ENCODE peak calls at places on chromosomes 11 and 22, in ten cellular contexts. One of them, this sample, is unnamed.

GRCh38 chr22:45584121-45584570 is 81.5 kb downstream of the FBLN1 start:
- DNase-seq in RWPE1: no peak
- DNase-seq in IMR-90: peak
- DNase-seq in nephron progenitor cell: no peak
- DNase-seq in epithelial cell of proximal tubule: no peak
- DNase-seq in Calu3: no peak
- DNase-seq in heart right ventricle: no peak
- DNase-seq in mesothelial cell of epicardium: no peak
- DNase-seq in psoas muscle: no peak
- DNase-seq in endothelial cell: no peak
- DNase-seq in this sample: no peak

GRCh38 chr11:95508219-95508880 is 277.3 kb upstream of the SESN3 start:
- DNase-seq in RWPE1: no peak
- DNase-seq in IMR-90: no peak
- DNase-seq in nephron progenitor cell: no peak
- DNase-seq in epithelial cell of proximal tubule: no peak
- DNase-seq in Calu3: no peak
- DNase-seq in heart right ventricle: no peak
- DNase-seq in mesothelial cell of epicardium: no peak
- DNase-seq in psoas muscle: no peak
- DNase-seq in endothelial cell: no peak
- DNase-seq in this sample: no peak

GRCh38 chr11:22699388-22699787 is 33.0 kb downstream of the GAS2 start:
- DNase-seq in RWPE1: no peak
- DNase-seq in IMR-90: no peak
- DNase-seq in nephron progenitor cell: no peak
- DNase-seq in epithelial cell of proximal tubule: no peak
- DNase-seq in Calu3: no peak
- DNase-seq in heart right ventricle: no peak
- DNase-seq in mesothelial cell of epicardium: no peak
- DNase-seq in psoas muscle: no peak
- DNase-seq in endothelial cell: no peak
- DNase-seq in this sample: no peak

GRCh38 chr11:35550374-35551036 is 25.1 kb upstream of the PAMR1 start:
- DNase-seq in RWPE1: no peak
- DNase-seq in IMR-90: peak
- DNase-seq in nephron progenitor cell: no peak
- DNase-seq in epithelial cell of proximal tubule: no peak
- DNase-seq in Calu3: no peak
- DNase-seq in heart right ventricle: no peak
- DNase-seq in mesothelial cell of epicardium: no peak
- DNase-seq in psoas muscle: no peak
- DNase-seq in endothelial cell: no peak
- DNase-seq in this sample: no peak

GRCh38 chr11:101346591-101346990 is 217.0 kb upstream of the PGR start:
- DNase-seq in RWPE1: no peak
- DNase-seq in IMR-90: peak
- DNase-seq in nephron progenitor cell: no peak
- DNase-seq in epithelial cell of proximal tubule: no peak
- DNase-seq in Calu3: no peak
- DNase-seq in heart right ventricle: no peak
- DNase-seq in mesothelial cell of epicardium: no peak
- DNase-seq in psoas muscle: no peak
- DNase-seq in endothelial cell: no peak
- DNase-seq in this sample: no peak

GRCh38 chr22:41619979-41620645 is 731 bp downstream of the DESI1 start:
- DNase-seq in RWPE1: no peak
- DNase-seq in IMR-90: no peak
- DNase-seq in nephron progenitor cell: peak
- DNase-seq in epithelial cell of proximal tubule: no peak
- DNase-seq in Calu3: peak
- DNase-seq in heart right ventricle: peak
- DNase-seq in mesothelial cell of epicardium: peak
- DNase-seq in psoas muscle: peak
- DNase-seq in endothelial cell: peak
- DNase-seq in this sample: peak

GRCh38 chr11:78730267-78730824 is 155.7 kb upstream of the NARS2 start:
- DNase-seq in RWPE1: no peak
- DNase-seq in IMR-90: no peak
- DNase-seq in nephron progenitor cell: no peak
- DNase-seq in epithelial cell of proximal tubule: no peak
- DNase-seq in Calu3: no peak
- DNase-seq in heart right ventricle: no peak
- DNase-seq in mesothelial cell of epicardium: no peak
- DNase-seq in psoas muscle: no peak
- DNase-seq in endothelial cell: no peak
- DNase-seq in this sample: no peak

GRCh38 chr11:46391578-46392420 is at the start of gene CHRM4:
- DNase-seq in RWPE1: peak
- DNase-seq in IMR-90: peak
- DNase-seq in nephron progenitor cell: peak
- DNase-seq in epithelial cell of proximal tubule: no peak
- DNase-seq in Calu3: peak
- DNase-seq in heart right ventricle: no peak
- DNase-seq in mesothelial cell of epicardium: peak
- DNase-seq in psoas muscle: no peak
- DNase-seq in endothelial cell: peak
- DNase-seq in this sample: no peak

GRCh38 chr11:64003807-64004589 is 17.8 kb downstream of the OTUB1 start:
- DNase-seq in RWPE1: no peak
- DNase-seq in IMR-90: no peak
- DNase-seq in nephron progenitor cell: no peak
- DNase-seq in epithelial cell of proximal tubule: peak
- DNase-seq in Calu3: peak
- DNase-seq in heart right ventricle: no peak
- DNase-seq in mesothelial cell of epicardium: no peak
- DNase-seq in psoas muscle: no peak
- DNase-seq in endothelial cell: no peak
- DNase-seq in this sample: no peak

GRCh38 chr11:93198221-93198650 is 445 bp upstream of the SLC36A4 start:
- DNase-seq in RWPE1: no peak
- DNase-seq in IMR-90: peak
- DNase-seq in nephron progenitor cell: no peak
- DNase-seq in epithelial cell of proximal tubule: no peak
- DNase-seq in Calu3: no peak
- DNase-seq in heart right ventricle: no peak
- DNase-seq in mesothelial cell of epicardium: no peak
- DNase-seq in psoas muscle: no peak
- DNase-seq in endothelial cell: no peak
- DNase-seq in this sample: no peak

GRCh38 chr11:60803273-60803936 is 18.3 kb downstream of the MS4A10 start:
- DNase-seq in RWPE1: no peak
- DNase-seq in IMR-90: no peak
- DNase-seq in nephron progenitor cell: no peak
- DNase-seq in epithelial cell of proximal tubule: no peak
- DNase-seq in Calu3: no peak
- DNase-seq in heart right ventricle: no peak
- DNase-seq in mesothelial cell of epicardium: no peak
- DNase-seq in psoas muscle: no peak
- DNase-seq in endothelial cell: no peak
- DNase-seq in this sample: no peak

GRCh38 chr22:41231369-41231768 is 9.4 kb downstream of the CHADL start:
- DNase-seq in RWPE1: no peak
- DNase-seq in IMR-90: no peak
- DNase-seq in nephron progenitor cell: no peak
- DNase-seq in epithelial cell of proximal tubule: no peak
- DNase-seq in Calu3: no peak
- DNase-seq in heart right ventricle: no peak
- DNase-seq in mesothelial cell of epicardium: no peak
- DNase-seq in psoas muscle: no peak
- DNase-seq in endothelial cell: no peak
- DNase-seq in this sample: no peak

GRCh38 chr11:3123316-3123715 is 41.8 kb downstream of the OSBPL5 start:
- DNase-seq in RWPE1: peak
- DNase-seq in IMR-90: no peak
- DNase-seq in nephron progenitor cell: no peak
- DNase-seq in epithelial cell of proximal tubule: no peak
- DNase-seq in Calu3: no peak
- DNase-seq in heart right ventricle: peak
- DNase-seq in mesothelial cell of epicardium: no peak
- DNase-seq in psoas muscle: peak
- DNase-seq in endothelial cell: no peak
- DNase-seq in this sample: no peak

GRCh38 chr11:104256525-104256924 is 92.6 kb upstream of the PDGFD start:
- DNase-seq in RWPE1: peak
- DNase-seq in IMR-90: peak
- DNase-seq in nephron progenitor cell: no peak
- DNase-seq in epithelial cell of proximal tubule: no peak
- DNase-seq in Calu3: no peak
- DNase-seq in heart right ventricle: no peak
- DNase-seq in mesothelial cell of epicardium: no peak
- DNase-seq in psoas muscle: no peak
- DNase-seq in endothelial cell: no peak
- DNase-seq in this sample: no peak
- TF ChIP-seq CTCF in RWPE1: no peak
- TF ChIP-seq CTCF in IMR-90: peak
- TF ChIP-seq CTCF in nephron progenitor cell: no peak
- TF ChIP-seq CTCF in epithelial cell of proximal tubule: peak
- TF ChIP-seq CTCF in Calu3: no peak
- TF ChIP-seq CTCF in heart right ventricle: peak
- TF ChIP-seq CTCF in mesothelial cell of epicardium: no peak
- TF ChIP-seq CTCF in psoas muscle: peak
- TF ChIP-seq CTCF in endothelial cell: no peak
- TF ChIP-seq CTCF in this sample: no peak

DNA sequence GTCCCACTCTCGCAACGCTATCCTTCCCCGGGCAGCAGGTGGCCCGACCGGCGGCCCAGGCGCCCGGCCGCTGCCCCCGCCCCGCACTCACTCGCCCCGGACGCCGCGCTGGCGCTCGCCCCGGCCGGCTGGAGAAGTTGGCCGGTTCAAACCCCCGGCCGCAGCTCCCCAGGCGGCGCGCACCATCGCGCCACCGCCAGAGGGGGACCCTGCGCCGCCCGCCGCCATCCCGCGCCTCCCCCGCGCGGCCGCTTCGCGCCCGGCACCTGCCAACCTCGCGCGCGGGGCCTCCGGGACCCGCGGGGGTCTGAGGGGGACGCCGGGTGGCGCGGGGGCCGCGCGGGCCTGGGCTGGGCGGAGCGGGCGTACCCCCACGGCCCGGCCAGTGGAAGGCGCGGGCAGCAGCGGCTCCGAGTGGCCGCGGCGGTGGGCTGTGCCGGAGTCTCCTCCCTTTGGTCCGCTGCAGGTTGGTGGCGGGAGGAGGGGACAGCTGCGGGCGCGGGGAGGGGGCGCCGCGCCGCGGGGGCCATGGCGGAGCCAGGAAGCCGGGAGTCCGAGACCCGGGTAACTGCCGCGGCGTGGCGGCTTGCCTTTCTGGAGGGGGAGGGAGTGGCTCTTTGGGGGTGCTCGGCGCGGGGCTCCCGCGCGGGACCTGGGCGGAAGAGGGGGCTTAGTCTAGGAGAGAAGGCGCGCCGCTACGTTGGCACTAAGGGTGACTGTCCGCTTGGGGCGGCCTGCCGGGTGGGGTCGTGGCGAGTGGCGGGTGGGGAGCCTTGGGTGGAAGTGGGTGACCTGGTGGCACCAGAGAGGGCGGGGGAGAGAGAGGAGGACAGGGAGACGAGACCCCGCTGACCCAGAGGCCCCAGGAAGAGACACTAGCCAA is at the start of the genes MPST and TST:
- DNase-seq in RWPE1: peak
- DNase-seq in IMR-90: peak
- DNase-seq in nephron progenitor cell: peak
- DNase-seq in epithelial cell of proximal tubule: no peak
- DNase-seq in Calu3: peak
- DNase-seq in heart right ventricle: peak
- DNase-seq in mesothelial cell of epicardium: peak
- DNase-seq in psoas muscle: peak
- DNase-seq in endothelial cell: peak
- DNase-seq in this sample: peak
- TF ChIP-seq CTCF in RWPE1: no peak
- TF ChIP-seq CTCF in IMR-90: peak
- TF ChIP-seq CTCF in nephron progenitor cell: no peak
- TF ChIP-seq CTCF in epithelial cell of proximal tubule: no peak
- TF ChIP-seq CTCF in Calu3: peak
- TF ChIP-seq CTCF in heart right ventricle: peak
- TF ChIP-seq CTCF in mesothelial cell of epicardium: no peak
- TF ChIP-seq CTCF in psoas muscle: peak
- TF ChIP-seq CTCF in endothelial cell: no peak
- TF ChIP-seq CTCF in this sample: no peak

GRCh38 chr22:48781391-48781790 is 1046.3 kb downstream of the BRD1 start:
- DNase-seq in RWPE1: no peak
- DNase-seq in IMR-90: no peak
- DNase-seq in nephron progenitor cell: no peak
- DNase-seq in epithelial cell of proximal tubule: no peak
- DNase-seq in Calu3: no peak
- DNase-seq in heart right ventricle: no peak
- DNase-seq in mesothelial cell of epicardium: no peak
- DNase-seq in psoas muscle: no peak
- DNase-seq in endothelial cell: no peak
- DNase-seq in this sample: no peak

GRCh38 chr22:48782326-48782725 is 1045.3 kb downstream of the BRD1 start:
- DNase-seq in RWPE1: no peak
- DNase-seq in IMR-90: no peak
- DNase-seq in nephron progenitor cell: no peak
- DNase-seq in epithelial cell of proximal tubule: no peak
- DNase-seq in Calu3: no peak
- DNase-seq in heart right ventricle: no peak
- DNase-seq in mesothelial cell of epicardium: no peak
- DNase-seq in psoas muscle: no peak
- DNase-seq in endothelial cell: no peak
- DNase-seq in this sample: no peak

GRCh38 chr22:48783821-48784266 is 1043.8 kb downstream of the BRD1 start:
- DNase-seq in RWPE1: no peak
- DNase-seq in IMR-90: no peak
- DNase-seq in nephron progenitor cell: no peak
- DNase-seq in epithelial cell of proximal tubule: no peak
- DNase-seq in Calu3: no peak
- DNase-seq in heart right ventricle: no peak
- DNase-seq in mesothelial cell of epicardium: no peak
- DNase-seq in psoas muscle: no peak
- DNase-seq in endothelial cell: no peak
- DNase-seq in this sample: no peak

GRCh38 chr22:48781868-48782267 is 1045.8 kb downstream of the BRD1 start:
- DNase-seq in RWPE1: no peak
- DNase-seq in IMR-90: no peak
- DNase-seq in nephron progenitor cell: no peak
- DNase-seq in epithelial cell of proximal tubule: no peak
- DNase-seq in Calu3: no peak
- DNase-seq in heart right ventricle: no peak
- DNase-seq in mesothelial cell of epicardium: no peak
- DNase-seq in psoas muscle: no peak
- DNase-seq in endothelial cell: no peak
- DNase-seq in this sample: no peak

GRCh38 chr22:48782817-48783511 is 1044.7 kb downstream of the BRD1 start:
- DNase-seq in RWPE1: no peak
- DNase-seq in IMR-90: no peak
- DNase-seq in nephron progenitor cell: no peak
- DNase-seq in epithelial cell of proximal tubule: no peak
- DNase-seq in Calu3: no peak
- DNase-seq in heart right ventricle: no peak
- DNase-seq in mesothelial cell of epicardium: no peak
- DNase-seq in psoas muscle: no peak
- DNase-seq in endothelial cell: peak
- DNase-seq in this sample: no peak
- TF ChIP-seq CTCF in RWPE1: no peak
- TF ChIP-seq CTCF in IMR-90: no peak
- TF ChIP-seq CTCF in nephron progenitor cell: peak
- TF ChIP-seq CTCF in epithelial cell of proximal tubule: no peak
- TF ChIP-seq CTCF in Calu3: no peak
- TF ChIP-seq CTCF in heart right ventricle: no peak
- TF ChIP-seq CTCF in mesothelial cell of epicardium: peak
- TF ChIP-seq CTCF in psoas muscle: no peak
- TF ChIP-seq CTCF in endothelial cell: peak
- TF ChIP-seq CTCF in this sample: no peak

GRCh38 chr22:27637604-27638003 is 164.0 kb downstream of the MN1 start:
- DNase-seq in RWPE1: peak
- DNase-seq in IMR-90: peak
- DNase-seq in nephron progenitor cell: no peak
- DNase-seq in epithelial cell of proximal tubule: no peak
- DNase-seq in Calu3: no peak
- DNase-seq in heart right ventricle: no peak
- DNase-seq in mesothelial cell of epicardium: no peak
- DNase-seq in psoas muscle: no peak
- DNase-seq in endothelial cell: no peak
- DNase-seq in this sample: no peak
- TF ChIP-seq CTCF in RWPE1: no peak
- TF ChIP-seq CTCF in IMR-90: no peak
- TF ChIP-seq CTCF in nephron progenitor cell: no peak
- TF ChIP-seq CTCF in epithelial cell of proximal tubule: no peak
- TF ChIP-seq CTCF in Calu3: no peak
- TF ChIP-seq CTCF in heart right ventricle: no peak
- TF ChIP-seq CTCF in mesothelial cell of epicardium: no peak
- TF ChIP-seq CTCF in psoas muscle: no peak
- TF ChIP-seq CTCF in endothelial cell: no peak
- TF ChIP-seq CTCF in this sample: no peak